ENCODE peak calls at places on chromosomes 12 and 14, in ten cellular contexts. One of them, this sample, is unnamed.

GRCh38 chr14:50560929-50561280 is 960 bp downstream of the ATL1 start:
- DNase-seq in lower leg skin: peak; percentile 78
- DNase-seq in uterus: peak; percentile 84
- DNase-seq in CD8-positive, alpha-beta T cell: peak; percentile 36
- DNase-seq in psoas muscle: peak; percentile 87
- DNase-seq in bronchial epithelial cell: peak; percentile 61
- DNase-seq in cardiac fibroblast: peak; percentile 48
- DNase-seq in SK-N-SH: peak; percentile 74
- DNase-seq in stomach: peak; percentile 74
- DNase-seq in right lobe of liver: peak; percentile 49
- DNase-seq in this sample: no peak

GRCh38 chr14:31205681-31206535 is 1.7 kb downstream of the HECTD1 start:
- DNase-seq in lower leg skin: no peak
- DNase-seq in uterus: no peak
- DNase-seq in CD8-positive, alpha-beta T cell: no peak
- DNase-seq in psoas muscle: no peak
- DNase-seq in bronchial epithelial cell: peak; percentile 33
- DNase-seq in cardiac fibroblast: peak; percentile 82
- DNase-seq in SK-N-SH: peak; percentile 21
- DNase-seq in stomach: no peak
- DNase-seq in right lobe of liver: no peak
- DNase-seq in this sample: no peak

GRCh38 chr12:52735816-52736632 is 32.7 kb upstream of the KRT77 start:
- DNase-seq in lower leg skin: no peak
- DNase-seq in uterus: no peak
- DNase-seq in CD8-positive, alpha-beta T cell: no peak
- DNase-seq in psoas muscle: no peak
- DNase-seq in bronchial epithelial cell: no peak
- DNase-seq in cardiac fibroblast: no peak
- DNase-seq in SK-N-SH: no peak
- DNase-seq in stomach: no peak
- DNase-seq in right lobe of liver: no peak
- DNase-seq in this sample: no peak

GRCh38 chr12:132625731-132626430 is 7.3 kb downstream of the P2RX2 start:
- DNase-seq in lower leg skin: no peak
- DNase-seq in uterus: no peak
- DNase-seq in CD8-positive, alpha-beta T cell: no peak
- DNase-seq in psoas muscle: no peak
- DNase-seq in bronchial epithelial cell: no peak
- DNase-seq in cardiac fibroblast: no peak
- DNase-seq in SK-N-SH: no peak
- DNase-seq in stomach: no peak
- DNase-seq in right lobe of liver: no peak
- DNase-seq in this sample: no peak

GRCh38 chr14:99329711-99330315 is 57.8 kb upstream of the BCL11B start:
- DNase-seq in lower leg skin: no peak
- DNase-seq in uterus: no peak
- DNase-seq in CD8-positive, alpha-beta T cell: no peak
- DNase-seq in psoas muscle: no peak
- DNase-seq in bronchial epithelial cell: peak; percentile 55
- DNase-seq in cardiac fibroblast: no peak
- DNase-seq in SK-N-SH: no peak
- DNase-seq in stomach: no peak
- DNase-seq in right lobe of liver: no peak
- DNase-seq in this sample: peak; percentile 52

GRCh38 chr14:89325299-89325883 is 91.6 kb downstream of the FOXN3 start:
- DNase-seq in lower leg skin: no peak
- DNase-seq in uterus: no peak
- DNase-seq in CD8-positive, alpha-beta T cell: no peak
- DNase-seq in psoas muscle: no peak
- DNase-seq in bronchial epithelial cell: no peak
- DNase-seq in cardiac fibroblast: no peak
- DNase-seq in SK-N-SH: no peak
- DNase-seq in stomach: no peak
- DNase-seq in right lobe of liver: no peak
- DNase-seq in this sample: no peak

GRCh38 chr14:100289916-100290606 is 16.2 kb downstream of the SLC25A29 start:
- DNase-seq in lower leg skin: no peak
- DNase-seq in uterus: peak; percentile 11
- DNase-seq in CD8-positive, alpha-beta T cell: no peak
- DNase-seq in psoas muscle: peak; percentile 32
- DNase-seq in bronchial epithelial cell: no peak
- DNase-seq in cardiac fibroblast: no peak
- DNase-seq in SK-N-SH: peak; percentile 47
- DNase-seq in stomach: no peak
- DNase-seq in right lobe of liver: peak; percentile 44
- DNase-seq in this sample: peak; percentile 59

GRCh38 chr14:96098999-96099335 is 59.8 kb downstream of the C14orf132 start:
- DNase-seq in lower leg skin: no peak
- DNase-seq in uterus: no peak
- DNase-seq in CD8-positive, alpha-beta T cell: no peak
- DNase-seq in psoas muscle: no peak
- DNase-seq in bronchial epithelial cell: no peak
- DNase-seq in cardiac fibroblast: no peak
- DNase-seq in SK-N-SH: no peak
- DNase-seq in stomach: no peak
- DNase-seq in right lobe of liver: no peak
- DNase-seq in this sample: no peak

GRCh38 chr12:132559652-132560420 is 50.5 kb downstream of the LRCOL1 start:
- DNase-seq in lower leg skin: no peak
- DNase-seq in uterus: peak; percentile 42
- DNase-seq in CD8-positive, alpha-beta T cell: no peak
- DNase-seq in psoas muscle: peak; percentile 72
- DNase-seq in bronchial epithelial cell: no peak
- DNase-seq in cardiac fibroblast: peak; percentile 33
- DNase-seq in SK-N-SH: peak; percentile 98
- DNase-seq in stomach: peak; percentile 49
- DNase-seq in right lobe of liver: no peak
- DNase-seq in this sample: no peak

GRCh38 chr14:102722646-102723045 is 54.6 kb upstream of the TRAF3 start:
- DNase-seq in lower leg skin: no peak
- DNase-seq in uterus: no peak
- DNase-seq in CD8-positive, alpha-beta T cell: no peak
- DNase-seq in psoas muscle: no peak
- DNase-seq in bronchial epithelial cell: no peak
- DNase-seq in cardiac fibroblast: no peak
- DNase-seq in SK-N-SH: no peak
- DNase-seq in stomach: no peak
- DNase-seq in right lobe of liver: no peak
- DNase-seq in this sample: no peak

DNA sequence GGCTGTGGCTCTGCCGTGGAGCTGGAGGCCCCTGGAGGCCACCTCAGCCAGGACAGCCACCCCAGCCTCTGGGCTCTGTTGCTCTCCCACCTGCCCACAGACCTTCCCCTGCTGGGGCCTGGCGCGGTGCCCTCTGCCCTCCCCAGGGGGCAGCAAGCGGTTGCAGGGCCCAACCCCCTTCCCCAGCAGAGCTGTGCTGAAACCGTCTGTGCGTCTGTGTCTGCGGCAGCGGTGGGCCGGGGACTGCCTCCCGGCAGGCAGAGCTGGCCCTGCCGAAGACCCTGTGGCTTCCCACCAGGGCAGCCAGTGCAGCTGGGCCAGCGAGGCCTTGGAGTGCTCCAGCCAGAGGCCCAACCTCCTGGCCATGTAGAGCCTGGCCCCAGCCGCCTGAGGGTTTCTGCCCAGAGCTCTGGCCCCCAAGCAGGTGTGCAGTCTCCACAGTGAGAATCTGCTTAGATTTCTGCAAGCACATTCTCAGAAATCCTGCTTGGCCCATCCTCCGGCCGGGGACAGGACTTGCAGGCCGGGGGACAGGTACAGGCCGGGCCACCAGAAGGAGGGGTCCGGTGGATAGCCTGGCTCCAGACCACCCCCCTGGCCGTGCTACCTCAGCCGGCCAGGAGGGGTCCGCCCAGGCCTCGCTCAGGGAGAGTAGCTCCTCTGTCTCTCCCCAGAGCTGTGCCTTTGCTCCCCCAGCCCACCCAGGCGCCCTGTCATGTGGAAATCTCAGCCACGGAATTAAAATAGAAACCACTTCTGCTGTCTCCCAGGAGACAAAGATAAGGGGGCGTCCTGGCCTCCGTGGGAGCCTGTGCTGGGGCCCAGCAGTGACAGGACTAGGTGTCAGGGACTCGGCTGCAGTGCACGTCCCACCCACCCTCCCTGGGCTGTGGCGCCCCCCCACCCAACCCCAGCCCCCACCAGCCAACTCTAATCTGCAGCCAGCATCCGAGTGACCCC is 3.5 kb upstream of the CRIP2 start:
- DNase-seq in lower leg skin: no peak
- DNase-seq in uterus: no peak
- DNase-seq in CD8-positive, alpha-beta T cell: no peak
- DNase-seq in psoas muscle: no peak
- DNase-seq in bronchial epithelial cell: no peak
- DNase-seq in cardiac fibroblast: no peak
- DNase-seq in SK-N-SH: peak; percentile 83
- DNase-seq in stomach: no peak
- DNase-seq in right lobe of liver: no peak
- DNase-seq in this sample: no peak
- TF ChIP-seq CTCF in lower leg skin: no peak
- TF ChIP-seq CTCF in uterus: no peak
- TF ChIP-seq CTCF in CD8-positive, alpha-beta T cell: no peak
- TF ChIP-seq CTCF in psoas muscle: no peak
- TF ChIP-seq CTCF in bronchial epithelial cell: no peak
- TF ChIP-seq CTCF in cardiac fibroblast: peak; percentile 1
- TF ChIP-seq CTCF in SK-N-SH: peak; percentile 27
- TF ChIP-seq CTCF in stomach: no peak
- TF ChIP-seq CTCF in right lobe of liver: no peak
- TF ChIP-seq CTCF in this sample: peak; percentile 49

GRCh38 chr12:50620050-50620974 is 115.5 kb downstream of the DIP2B start:
- DNase-seq in lower leg skin: no peak
- DNase-seq in uterus: no peak
- DNase-seq in CD8-positive, alpha-beta T cell: no peak
- DNase-seq in psoas muscle: no peak
- DNase-seq in bronchial epithelial cell: peak; percentile 90
- DNase-seq in cardiac fibroblast: peak; percentile 89
- DNase-seq in SK-N-SH: no peak
- DNase-seq in stomach: no peak
- DNase-seq in right lobe of liver: no peak
- DNase-seq in this sample: no peak
- TF ChIP-seq CTCF in lower leg skin: no peak
- TF ChIP-seq CTCF in uterus: no peak
- TF ChIP-seq CTCF in CD8-positive, alpha-beta T cell: no peak
- TF ChIP-seq CTCF in psoas muscle: no peak
- TF ChIP-seq CTCF in bronchial epithelial cell: peak; percentile 15
- TF ChIP-seq CTCF in cardiac fibroblast: no peak
- TF ChIP-seq CTCF in SK-N-SH: peak; percentile 16
- TF ChIP-seq CTCF in stomach: no peak
- TF ChIP-seq CTCF in right lobe of liver: no peak
- TF ChIP-seq CTCF in this sample: peak; percentile 41

DNA sequence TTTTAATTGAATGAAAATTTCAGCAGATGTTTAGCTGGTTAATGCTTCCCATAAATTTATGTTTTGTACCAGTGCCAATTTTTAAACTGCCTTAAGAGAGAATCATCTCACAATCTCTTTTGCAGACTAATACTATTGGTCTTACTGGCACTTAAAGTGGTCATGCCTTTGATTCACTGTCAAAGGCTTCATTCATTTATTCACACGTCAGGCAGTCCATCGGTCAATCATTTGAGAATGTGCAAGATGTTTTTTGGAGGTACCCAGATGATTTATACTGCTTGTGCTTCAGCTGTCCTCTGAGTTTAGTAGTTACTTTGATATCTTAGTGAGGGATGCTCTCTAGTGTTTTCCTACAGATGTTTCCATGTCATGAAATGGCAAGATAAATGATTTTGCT is 83.4 kb downstream of the NAV3 start:
- DNase-seq in lower leg skin: no peak
- DNase-seq in uterus: no peak
- DNase-seq in CD8-positive, alpha-beta T cell: no peak
- DNase-seq in psoas muscle: no peak
- DNase-seq in bronchial epithelial cell: no peak
- DNase-seq in cardiac fibroblast: peak; percentile 9
- DNase-seq in SK-N-SH: no peak
- DNase-seq in stomach: no peak
- DNase-seq in right lobe of liver: no peak
- DNase-seq in this sample: no peak
- TF ChIP-seq CTCF in lower leg skin: no peak
- TF ChIP-seq CTCF in uterus: no peak
- TF ChIP-seq CTCF in CD8-positive, alpha-beta T cell: no peak
- TF ChIP-seq CTCF in psoas muscle: no peak
- TF ChIP-seq CTCF in bronchial epithelial cell: no peak
- TF ChIP-seq CTCF in cardiac fibroblast: no peak
- TF ChIP-seq CTCF in SK-N-SH: peak; percentile 29
- TF ChIP-seq CTCF in stomach: no peak
- TF ChIP-seq CTCF in right lobe of liver: peak; percentile 30
- TF ChIP-seq CTCF in this sample: peak; percentile 51

DNA sequence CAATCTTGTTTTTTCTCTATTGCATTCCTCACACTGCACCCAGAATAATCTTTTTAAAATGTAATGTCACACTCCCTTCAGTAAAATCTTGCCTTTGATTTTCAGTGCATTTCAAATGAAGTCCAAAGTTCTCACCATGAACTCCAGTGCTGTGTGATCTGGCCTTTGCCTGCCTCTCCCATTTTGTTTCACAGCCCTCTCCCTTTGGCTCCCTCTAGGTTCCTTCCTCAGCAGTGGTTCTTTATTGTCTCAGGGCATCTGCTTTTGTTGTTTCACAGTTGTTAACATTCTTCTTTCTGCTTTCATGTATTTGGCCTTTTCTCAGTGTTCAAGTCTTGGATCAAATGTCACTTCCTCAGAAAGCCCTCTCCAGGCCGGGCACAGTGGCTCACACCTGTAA is 84.5 kb upstream of the AMN1 start:
- DNase-seq in lower leg skin: no peak
- DNase-seq in uterus: no peak
- DNase-seq in CD8-positive, alpha-beta T cell: no peak
- DNase-seq in psoas muscle: no peak
- DNase-seq in bronchial epithelial cell: peak; percentile 7
- DNase-seq in cardiac fibroblast: peak; percentile 5
- DNase-seq in SK-N-SH: no peak
- DNase-seq in stomach: no peak
- DNase-seq in right lobe of liver: no peak
- DNase-seq in this sample: no peak
- TF ChIP-seq CTCF in lower leg skin: no peak
- TF ChIP-seq CTCF in uterus: no peak
- TF ChIP-seq CTCF in CD8-positive, alpha-beta T cell: no peak
- TF ChIP-seq CTCF in psoas muscle: no peak
- TF ChIP-seq CTCF in bronchial epithelial cell: no peak
- TF ChIP-seq CTCF in cardiac fibroblast: peak; percentile 37
- TF ChIP-seq CTCF in SK-N-SH: no peak
- TF ChIP-seq CTCF in stomach: no peak
- TF ChIP-seq CTCF in right lobe of liver: peak; percentile 23
- TF ChIP-seq CTCF in this sample: no peak

DNA sequence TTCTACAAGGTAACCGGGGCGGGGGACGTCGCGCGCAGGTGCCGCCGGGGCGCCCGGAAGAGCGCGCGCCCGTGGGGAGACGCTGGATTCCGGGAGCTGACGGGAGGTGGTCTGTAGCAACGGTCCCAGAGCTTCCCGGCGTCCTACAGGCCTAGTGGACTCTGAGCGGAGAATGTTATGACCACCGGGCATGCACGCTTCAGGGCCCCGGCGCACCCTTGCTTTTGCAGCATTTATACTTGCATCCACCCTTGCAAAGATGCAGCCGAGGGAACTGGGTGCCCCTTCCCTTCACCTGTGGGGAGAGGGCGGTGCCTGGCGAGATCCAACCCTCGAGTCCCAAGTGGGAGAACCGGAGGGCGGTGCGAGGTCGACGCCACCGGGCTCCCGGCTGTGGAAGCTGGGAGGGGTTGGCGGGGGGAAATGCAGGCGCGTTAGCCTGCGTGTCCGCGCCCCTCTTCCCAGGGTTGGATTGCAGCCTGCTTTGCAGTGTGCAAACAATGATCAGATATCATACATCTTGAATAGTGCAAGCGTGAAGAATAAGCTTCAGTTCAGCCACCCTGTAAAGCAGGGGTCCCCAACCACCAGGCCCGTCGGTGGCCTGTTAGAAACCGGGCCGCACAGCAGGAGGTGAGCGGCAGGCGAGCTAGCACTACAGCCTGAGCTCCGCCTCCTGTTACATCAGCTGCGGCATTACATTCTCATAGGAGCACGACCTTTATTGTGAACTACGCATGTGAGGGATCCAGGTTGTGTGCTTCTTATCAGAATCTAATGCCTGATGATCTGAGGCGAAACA is 576 bp downstream of the ERP29 start:
- DNase-seq in lower leg skin: peak; percentile 33
- DNase-seq in uterus: peak; percentile 49
- DNase-seq in CD8-positive, alpha-beta T cell: peak; percentile 51
- DNase-seq in psoas muscle: peak; percentile 71
- DNase-seq in bronchial epithelial cell: peak; percentile 74
- DNase-seq in cardiac fibroblast: peak; percentile 74
- DNase-seq in SK-N-SH: peak; percentile 58
- DNase-seq in stomach: peak; percentile 73
- DNase-seq in right lobe of liver: peak; percentile 82
- DNase-seq in this sample: no peak
- TF ChIP-seq CTCF in lower leg skin: no peak
- TF ChIP-seq CTCF in uterus: no peak
- TF ChIP-seq CTCF in CD8-positive, alpha-beta T cell: peak; percentile 25
- TF ChIP-seq CTCF in psoas muscle: no peak
- TF ChIP-seq CTCF in bronchial epithelial cell: no peak
- TF ChIP-seq CTCF in cardiac fibroblast: no peak
- TF ChIP-seq CTCF in SK-N-SH: no peak
- TF ChIP-seq CTCF in stomach: no peak
- TF ChIP-seq CTCF in right lobe of liver: no peak
- TF ChIP-seq CTCF in this sample: peak; percentile 62